ENCODE peak calls at places on chromosomes 6 and 20, in seven cellular contexts. P is AG08395, Q is SHP77, T is A549, C is B cell, H is hippocampal formation, W is substantia nigra. Y is an unnamed sample.
A peak's percentile ranks its signal among the peaks of the same experiment; 100 is the strongest.

GRCh38 chr20:25496968-25497401 is 88.3 kb downstream of the NINL start:
- DNase-seq in P (no peak), Q (no peak), T (no peak), C (no peak), H (no peak), W (no peak), Y (no peak)

GRCh38 chr6:84052204-84052882 is 18.8 kb downstream of the MRAP2 start:
- DNase-seq in P (peak; percentile 80), Q (peak; percentile 89), T (no peak), C (no peak), H (peak; percentile 19), W (no peak), Y (peak; percentile 19)

GRCh38 chr20:62354031-62354808 is 12.9 kb downstream of the LAMA5 start:
- DNase-seq in P (no peak), Q (no peak), T (peak; percentile 59), C (no peak), H (no peak), W (no peak), Y (no peak)

GRCh38 chr20:4585758-4586157 is 136.0 kb upstream of the PRND start:
- DNase-seq in P (no peak), Q (no peak), T (no peak), C (no peak), H (no peak), W (no peak), Y (no peak)

GRCh38 chr6:109595998-109596397 is 95.0 kb downstream of the AK9 start:
- DNase-seq in P (peak; percentile 24), Q (peak; percentile 26), T (peak; percentile 14), C (peak; percentile 8), H (no peak), W (no peak), Y (no peak)

GRCh38 chr20:62611012-62611411 is 31.3 kb upstream of the SLCO4A1 start:
- DNase-seq in P (no peak), Q (no peak), T (no peak), C (no peak), H (no peak), W (no peak), Y (no peak)

GRCh38 chr6:166540631-166541331 is 45.7 kb downstream of the RAMACL start:
- DNase-seq in P (no peak), Q (no peak), T (no peak), C (peak; percentile 60), H (no peak), W (no peak), Y (no peak)

GRCh38 chr6:56311525-56311924 is 64.1 kb upstream of the COL21A1 start:
- DNase-seq in P (no peak), Q (no peak), T (no peak), C (no peak), H (no peak), W (no peak), Y (no peak)

GRCh38 chr6:49551126-49551865 is 828 bp downstream of the C6orf141 start:
- DNase-seq in P (peak; percentile 7), Q (no peak), T (peak; percentile 14), C (peak; percentile 4), H (no peak), W (no peak), Y (no peak)

GRCh38 chr20:63895886-63896135 is 885 bp downstream of the DNAJC5 start:
- DNase-seq in P (no peak), Q (no peak), T (no peak), C (no peak), H (no peak), W (no peak), Y (no peak)

GRCh38 chr20:31603822-31604566 is 1.1 kb upstream of the ID1 start:
- DNase-seq in P (peak; percentile 88), Q (peak; percentile 99), T (peak; percentile 99), C (peak; percentile 93), H (peak; percentile 79), W (peak; percentile 95), Y (peak; percentile 88)